ENCODE peak calls at places on chromosome 21, in four cellular contexts. One of them, this sample, is unnamed.

GRCh38 chr21:25370311-25370744 is 237.0 kb downstream of the MRPL39 start:
- DNase-seq in GM12891: no peak
- DNase-seq in K562: no peak
- DNase-seq in GM12878: no peak
- DNase-seq in this sample: no peak

GRCh38 chr21:45768011-45768740 is 124.7 kb downstream of the PCBP3 start:
- DNase-seq in GM12891: no peak
- DNase-seq in GM12878: no peak
- DNase-seq in K562: no peak
- DNase-seq in this sample: no peak

GRCh38 chr21:21612446-21612845 is 614.2 kb downstream of the NCAM2 start:
- DNase-seq in GM12891: no peak
- DNase-seq in K562: no peak
- DNase-seq in GM12878: no peak
- DNase-seq in this sample: no peak

GRCh38 chr21:16945580-16945979 is 567.3 kb upstream of the CXADR start:
- DNase-seq in GM12878: no peak
- DNase-seq in GM12891: no peak
- DNase-seq in K562: no peak
- DNase-seq in this sample: no peak

GRCh38 chr21:28063241-28063640 is 929.4 kb downstream of the LTN1 start:
- DNase-seq in GM12878: no peak
- DNase-seq in K562: no peak
- DNase-seq in GM12891: no peak
- DNase-seq in this sample: no peak

GRCh38 chr21:46191257-46191685 is 7.0 kb upstream of the SPATC1L start:
- DNase-seq in GM12891: no peak
- DNase-seq in K562: peak
- DNase-seq in GM12878: no peak
- DNase-seq in this sample: no peak

GRCh38 chr21:19607983-19608668 is 1204.5 kb upstream of the TMPRSS15 start:
- DNase-seq in K562: no peak
- DNase-seq in GM12878: no peak
- DNase-seq in GM12891: no peak
- DNase-seq in this sample: no peak

GRCh38 chr21:20330652-20331051 is 667.6 kb upstream of the NCAM2 start:
- DNase-seq in GM12878: no peak
- DNase-seq in K562: no peak
- DNase-seq in GM12891: no peak
- DNase-seq in this sample: no peak

GRCh38 chr21:16125274-16125673 is 395.5 kb downstream of the USP25 start:
- DNase-seq in K562: no peak
- DNase-seq in GM12891: no peak
- DNase-seq in GM12878: no peak
- DNase-seq in this sample: no peak

GRCh38 chr21:39612233-39613028 is at the start of gene B3GALT5:
- DNase-seq in K562: no peak
- DNase-seq in GM12891: no peak
- DNase-seq in GM12878: no peak
- DNase-seq in this sample: no peak

GRCh38 chr21:17550671-17551308 is 37.9 kb downstream of the CXADR start:
- DNase-seq in K562: no peak
- DNase-seq in GM12891: no peak
- DNase-seq in GM12878: no peak
- DNase-seq in this sample: no peak

GRCh38 chr21:28550057-28550825 is 442.4 kb downstream of the LTN1 start:
- DNase-seq in GM12891: no peak
- DNase-seq in K562: no peak
- DNase-seq in GM12878: no peak
- DNase-seq in this sample: no peak

GRCh38 chr21:15788847-15789548 is 59.2 kb downstream of the USP25 start:
- DNase-seq in GM12878: no peak
- DNase-seq in GM12891: no peak
- DNase-seq in K562: no peak
- DNase-seq in this sample: no peak

GRCh38 chr21:25467891-25468290 is 139.4 kb downstream of the MRPL39 start:
- DNase-seq in GM12878: no peak
- DNase-seq in K562: no peak
- DNase-seq in GM12891: no peak
- DNase-seq in this sample: no peak

GRCh38 chr21:45108808-45109800 is 34.7 kb downstream of the ADARB1 start:
- DNase-seq in GM12878: no peak
- DNase-seq in K562: no peak
- DNase-seq in GM12891: no peak
- DNase-seq in this sample: no peak

GRCh38 chr21:40208960-40209359 is 341.7 kb downstream of the PCP4 start:
- DNase-seq in GM12878: no peak
- DNase-seq in K562: no peak
- DNase-seq in GM12891: no peak
- DNase-seq in this sample: no peak

GRCh38 chr21:21084179-21084578 is 86.0 kb downstream of the NCAM2 start:
- DNase-seq in K562: no peak
- DNase-seq in GM12878: no peak
- DNase-seq in GM12891: no peak
- DNase-seq in this sample: no peak

GRCh38 chr21:39094847-39095525 is 88.3 kb downstream of the PSMG1 start:
- DNase-seq in GM12891: no peak
- DNase-seq in GM12878: no peak
- DNase-seq in K562: peak
- DNase-seq in this sample: no peak

DNA sequence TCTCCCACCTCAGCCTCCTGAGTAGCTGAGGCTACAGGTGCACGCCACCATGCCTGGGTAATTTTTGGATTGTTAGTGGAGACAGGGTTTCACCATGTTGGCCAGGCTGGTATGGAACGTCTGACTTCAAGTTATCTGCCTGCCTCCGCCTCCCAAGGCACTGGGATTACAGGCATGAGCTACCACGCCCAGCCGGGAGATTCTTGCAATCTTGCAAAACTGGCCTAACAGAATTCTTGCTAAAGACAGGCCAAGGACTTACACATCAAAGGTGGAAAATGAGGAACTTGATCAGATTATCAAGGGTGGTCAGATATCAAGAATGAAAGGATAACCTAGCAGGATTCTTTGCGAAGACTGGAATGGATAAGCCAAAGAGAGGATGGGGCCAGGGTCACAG is 98.3 kb upstream of the TIAM1 start:
- DNase-seq in K562: no peak
- DNase-seq in GM12878: no peak
- DNase-seq in GM12891: no peak
- DNase-seq in this sample: no peak
- TF ChIP-seq SPI1 in K562: no peak
- TF ChIP-seq SPI1 in GM12878: no peak
- TF ChIP-seq SPI1 in GM12891: no peak
- TF ChIP-seq SPI1 in this sample: no peak

DNA sequence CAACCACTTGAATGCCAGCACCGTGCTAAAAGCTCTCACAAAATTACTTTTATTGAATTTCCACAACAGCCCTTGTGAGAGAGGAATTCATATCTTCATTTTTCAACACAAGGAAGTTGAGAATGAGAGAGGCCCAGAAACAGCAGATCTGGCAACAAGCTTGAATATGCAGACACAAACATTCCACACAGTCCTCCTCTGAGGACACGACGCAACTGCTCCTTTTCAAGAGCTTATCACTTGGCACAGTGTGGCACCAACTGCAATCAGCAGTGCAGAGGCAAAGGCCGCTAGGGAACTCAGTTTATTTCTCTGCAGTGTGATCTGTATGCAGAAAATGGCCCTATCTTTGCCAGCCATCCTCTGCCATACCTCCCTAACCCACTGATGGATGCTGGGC is 32.2 kb upstream of the IFNAR2 start:
- DNase-seq in GM12878: no peak
- DNase-seq in K562: no peak
- DNase-seq in GM12891: no peak
- DNase-seq in this sample: no peak
- TF ChIP-seq SPI1 in GM12878: no peak
- TF ChIP-seq SPI1 in K562: no peak
- TF ChIP-seq SPI1 in GM12891: no peak
- TF ChIP-seq SPI1 in this sample: no peak

GRCh38 chr21:43190544-43191340 is 21.9 kb downstream of the CRYAA start:
- DNase-seq in GM12878: no peak
- DNase-seq in GM12891: no peak
- DNase-seq in K562: no peak
- DNase-seq in this sample: no peak
- TF ChIP-seq SPI1 in GM12878: no peak
- TF ChIP-seq SPI1 in GM12891: no peak
- TF ChIP-seq SPI1 in K562: no peak
- TF ChIP-seq SPI1 in this sample: no peak

GRCh38 chr21:42063578-42064521 is 7.3 kb upstream of the UMODL1 start:
- DNase-seq in GM12878: peak
- DNase-seq in K562: no peak
- DNase-seq in GM12891: no peak
- DNase-seq in this sample: peak
- TF ChIP-seq SPI1 in GM12878: no peak
- TF ChIP-seq SPI1 in K562: no peak
- TF ChIP-seq SPI1 in GM12891: peak
- TF ChIP-seq SPI1 in this sample: peak

GRCh38 chr21:37453350-37453749 is 86.8 kb downstream of the DYRK1A start:
- DNase-seq in K562: no peak
- DNase-seq in GM12878: no peak
- DNase-seq in GM12891: no peak
- DNase-seq in this sample: no peak

GRCh38 chr21:37454869-37455503 is 88.4 kb downstream of the DYRK1A start:
- DNase-seq in GM12878: no peak
- DNase-seq in K562: no peak
- DNase-seq in GM12891: no peak
- DNase-seq in this sample: no peak

GRCh38 chr21:37458669-37459276 is 92.2 kb downstream of the DYRK1A start:
- DNase-seq in GM12891: no peak
- DNase-seq in K562: no peak
- DNase-seq in GM12878: no peak
- DNase-seq in this sample: no peak

GRCh38 chr21:37452222-37452621 is 85.6 kb downstream of the DYRK1A start:
- DNase-seq in GM12878: no peak
- DNase-seq in K562: no peak
- DNase-seq in GM12891: no peak
- DNase-seq in this sample: no peak

DNA sequence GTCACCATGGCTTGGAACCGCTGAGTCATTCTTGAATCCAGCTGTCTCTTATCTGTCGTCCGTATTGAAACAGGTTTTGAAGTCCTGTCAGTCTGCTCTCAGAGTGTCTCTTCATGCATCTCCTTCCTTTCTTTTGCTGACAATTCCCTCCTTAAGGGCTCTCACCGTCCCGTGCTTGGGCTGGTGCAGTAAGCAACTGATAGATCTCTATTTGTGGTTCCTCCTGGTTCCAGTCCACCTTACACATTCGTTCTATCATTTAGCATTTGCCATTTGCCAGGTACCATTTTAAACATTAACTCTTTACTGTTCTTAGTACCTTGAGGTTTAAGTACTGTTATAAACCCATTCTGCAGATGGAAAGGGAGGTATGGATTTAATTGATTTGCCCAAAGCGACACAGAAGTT is 88.9 kb downstream of the DYRK1A start:
- DNase-seq in K562: peak
- DNase-seq in GM12891: no peak
- DNase-seq in GM12878: no peak
- DNase-seq in this sample: no peak
- TF ChIP-seq SPI1 in K562: no peak
- TF ChIP-seq SPI1 in GM12891: no peak
- TF ChIP-seq SPI1 in GM12878: no peak
- TF ChIP-seq SPI1 in this sample: no peak

DNA sequence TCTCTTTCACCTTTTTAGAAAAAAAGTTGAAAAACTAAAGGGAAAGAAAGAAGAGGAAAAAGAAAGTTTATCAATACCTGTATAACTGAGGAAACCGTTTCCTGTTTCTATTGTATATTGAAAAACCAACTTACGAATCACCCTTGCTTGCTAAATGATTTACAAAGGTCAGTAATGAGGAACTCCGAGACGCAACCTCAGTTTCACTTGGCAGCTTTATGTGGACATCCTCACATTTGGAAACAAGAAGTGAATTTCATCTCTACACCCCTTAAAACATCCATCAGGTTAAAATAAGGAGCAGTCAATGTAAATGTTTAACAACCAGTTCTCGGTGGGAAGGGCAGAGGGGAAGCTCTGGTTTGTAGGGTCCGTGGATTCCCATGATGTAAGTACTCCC is 481.6 kb upstream of the RUNX1 start:
- DNase-seq in GM12878: no peak
- DNase-seq in K562: no peak
- DNase-seq in GM12891: no peak
- DNase-seq in this sample: peak
- TF ChIP-seq SPI1 in GM12878: no peak
- TF ChIP-seq SPI1 in K562: no peak
- TF ChIP-seq SPI1 in GM12891: no peak
- TF ChIP-seq SPI1 in this sample: no peak

GRCh38 chr21:36709030-36709867 is 10.3 kb downstream of the SIM2 start:
- DNase-seq in GM12878: no peak
- DNase-seq in K562: no peak
- DNase-seq in GM12891: no peak
- DNase-seq in this sample: no peak
- TF ChIP-seq SPI1 in GM12878: no peak
- TF ChIP-seq SPI1 in K562: no peak
- TF ChIP-seq SPI1 in GM12891: no peak
- TF ChIP-seq SPI1 in this sample: no peak

GRCh38 chr21:36706951-36707762 is 8.2 kb downstream of the SIM2 start:
- DNase-seq in GM12891: no peak
- DNase-seq in K562: no peak
- DNase-seq in GM12878: no peak
- DNase-seq in this sample: no peak
- TF ChIP-seq SPI1 in GM12891: no peak
- TF ChIP-seq SPI1 in K562: no peak
- TF ChIP-seq SPI1 in GM12878: no peak
- TF ChIP-seq SPI1 in this sample: no peak

GRCh38 chr21:35922618-35923017 is 137.7 kb downstream of the SETD4 start:
- DNase-seq in GM12891: no peak
- DNase-seq in GM12878: no peak
- DNase-seq in K562: no peak
- DNase-seq in this sample: no peak

GRCh38 chr21:35926003-35926541 is 134.3 kb downstream of the SETD4 start:
- DNase-seq in K562: peak
- DNase-seq in GM12891: no peak
- DNase-seq in GM12878: no peak
- DNase-seq in this sample: no peak

GRCh38 chr21:35925497-35925896 is 134.8 kb downstream of the SETD4 start:
- DNase-seq in GM12878: no peak
- DNase-seq in GM12891: no peak
- DNase-seq in K562: peak
- DNase-seq in this sample: no peak

GRCh38 chr21:35923971-35924370 is 136.4 kb downstream of the SETD4 start:
- DNase-seq in GM12891: no peak
- DNase-seq in K562: no peak
- DNase-seq in GM12878: no peak
- DNase-seq in this sample: no peak

DNA sequence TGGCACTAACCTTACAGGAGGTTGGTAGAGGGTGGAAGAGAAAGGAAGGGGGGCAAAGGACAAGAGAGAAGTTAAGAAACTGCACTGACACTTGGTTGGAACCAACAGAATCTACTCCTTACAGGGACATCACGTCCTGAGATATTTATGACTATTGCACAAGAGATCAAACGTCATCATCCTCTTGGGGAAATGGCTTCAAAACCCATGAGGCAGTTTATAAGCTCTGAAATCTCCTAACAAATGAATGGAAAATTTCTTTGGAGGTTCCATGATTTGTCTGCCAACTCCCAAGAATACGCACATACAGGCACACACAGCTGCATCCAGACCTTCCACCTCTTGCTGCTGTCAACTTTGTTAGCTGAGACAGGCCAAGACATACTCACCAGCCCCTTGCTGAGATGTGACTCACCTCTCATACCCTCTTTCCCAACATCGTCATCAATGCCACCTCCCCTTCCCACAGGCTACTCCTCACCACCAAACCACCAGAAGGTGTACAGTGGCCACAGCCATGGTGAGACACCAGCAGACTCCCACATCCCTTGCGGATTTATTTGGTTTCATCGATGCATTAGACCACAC is 135.5 kb downstream of the SETD4 start:
- DNase-seq in GM12878: no peak
- DNase-seq in GM12891: no peak
- DNase-seq in K562: peak
- DNase-seq in this sample: peak
- TF ChIP-seq SPI1 in GM12878: no peak
- TF ChIP-seq SPI1 in GM12891: no peak
- TF ChIP-seq SPI1 in K562: no peak
- TF ChIP-seq SPI1 in this sample: no peak